ENCODE peak calls at places on chromosomes 5 and 9, in nine cellular contexts. J, R, L, I, F, M, X, Q and Y are unnamed samples. For H3K9me3, the result is how much of the 10 kb centered on the place peaks cover.

GRCh38 chr5:92687793-92688467 is 893.1 kb downstream of the NR2F1-AS1 start:
- DNase-seq in X (no peak), J (peak), R (peak), Q (no peak), M (no peak), F (no peak), I (no peak), L (peak), Y (no peak)

GRCh38 chr5:125410501-125411162 is 664.2 kb upstream of the ZNF608 start:
- DNase-seq in M (no peak), I (no peak), J (no peak), X (no peak), Q (no peak), R (peak), L (no peak), F (no peak), Y (no peak)

GRCh38 chr5:33362915-33363314 is 77.8 kb upstream of the TARS1 start:
- DNase-seq in L (no peak), M (no peak), I (no peak), J (no peak), F (peak), X (no peak), R (peak), Q (peak), Y (peak)

GRCh38 chr5:140245354-140245753 is 57.5 kb downstream of the PFDN1 start:
- DNase-seq in X (no peak), M (no peak), R (peak), J (no peak), I (no peak), F (peak), L (no peak), Q (no peak), Y (no peak)

GRCh38 chr9:16207161-16207560 is 654.3 kb downstream of the CCDC171 start:
- DNase-seq in X (no peak), Q (peak), M (no peak), F (peak), R (peak), J (no peak), I (peak), L (no peak), Y (peak)

GRCh38 chr9:129826344-129826743 is 2.4 kb upstream of the TOR1A start:
- DNase-seq in F (no peak), I (no peak), Q (no peak), L (no peak), X (no peak), R (no peak), M (no peak), J (no peak), Y (no peak)

GRCh38 chr5:124996764-124997077 is 250.3 kb upstream of the ZNF608 start:
- DNase-seq in X (no peak), I (no peak), F (no peak), R (peak), M (no peak), Q (no peak), L (no peak), J (no peak), Y (no peak)

GRCh38 chr5:133599044-133599443 is 13.3 kb downstream of the FSTL4 start:
- DNase-seq in X (no peak), L (no peak), I (no peak), R (no peak), F (no peak), Q (no peak), J (no peak), M (no peak), Y (no peak)

GRCh38 chr5:31583129-31583528 is 51.0 kb downstream of the C5orf22 start:
- DNase-seq in J (no peak), M (no peak), X (no peak), F (no peak), Q (no peak), R (no peak), I (no peak), L (no peak), Y (no peak)

GRCh38 chr5:32096891-32097592 is 77.1 kb downstream of the GOLPH3 start:
- DNase-seq in M (no peak), L (no peak), F (no peak), Q (no peak), X (no peak), J (no peak), R (peak), I (no peak), Y (no peak)

GRCh38 chr5:1549631-1550030 is 25.9 kb upstream of the LPCAT1 start:
- DNase-seq in J (no peak), F (no peak), M (peak), Q (no peak), R (no peak), X (no peak), I (no peak), L (no peak), Y (no peak)

GRCh38 chr5:86974910-86975309 is 292.8 kb upstream of the RASA1 start:
- DNase-seq in M (no peak), R (no peak), L (no peak), Q (no peak), J (no peak), F (no peak), I (no peak), X (no peak), Y (no peak)

GRCh38 chr9:81032030-81032572 is 657.2 kb downstream of the TLE1 start:
- DNase-seq in Q (no peak), R (peak), X (no peak), J (peak), F (no peak), I (no peak), L (no peak), M (no peak), Y (peak)

GRCh38 chr9:121156263-121156731 is 45.4 kb downstream of the RAB14 start:
- DNase-seq in X (peak), F (no peak), J (no peak), M (no peak), R (peak), I (no peak), Q (no peak), L (no peak), Y (no peak)

GRCh38 chr5:96297290-96297689 is 135.8 kb downstream of the PCSK1 start:
- DNase-seq in L (no peak), Q (no peak), X (no peak), R (peak), M (no peak), I (no peak), F (peak), J (no peak), Y (no peak)

GRCh38 chr5:81855576-81855975 is 104.7 kb upstream of the SSBP2 start:
- DNase-seq in F (no peak), L (no peak), J (no peak), R (no peak), X (no peak), M (no peak), I (no peak), Q (no peak), Y (no peak)

GRCh38 chr5:123365163-123365562 is 58.0 kb downstream of the CEP120 start:
- DNase-seq in X (no peak), M (no peak), Q (no peak), R (peak), I (no peak), J (no peak), L (no peak), F (no peak), Y (no peak)

GRCh38 chr5:107121793-107122519 is 548.8 kb downstream of the EFNA5 start:
- DNase-seq in I (no peak), Q (no peak), L (no peak), M (no peak), J (no peak), X (no peak), R (no peak), F (no peak), Y (no peak)

GRCh38 chr5:142826741-142827492 is 56.7 kb downstream of the ARHGAP26 start:
- DNase-seq in I (no peak), F (no peak), J (no peak), R (peak), X (no peak), Q (no peak), L (peak), M (no peak), Y (peak)

GRCh38 chr5:140391732-140392131 is 9.9 kb upstream of the ANKHD1 start:
- DNase-seq in F (no peak), Q (no peak), J (no peak), R (no peak), X (no peak), M (no peak), L (peak), I (no peak), Y (no peak)

GRCh38 chr5:171418982-171419662 is at the start of gene FGF18:
- DNase-seq in J (peak), R (peak), X (no peak), F (no peak), Q (peak), L (peak), I (no peak), M (peak), Y (peak)

GRCh38 chr5:169151051-169151805 is 149.7 kb downstream of the SLIT3 start:
- DNase-seq in Q (no peak), M (no peak), J (no peak), R (no peak), L (no peak), F (no peak), X (no peak), I (no peak), Y (no peak)

GRCh38 chr5:169149317-169149716 is 151.6 kb downstream of the SLIT3 start:
- DNase-seq in M (no peak), X (no peak), J (peak), I (no peak), R (no peak), F (no peak), Q (no peak), L (no peak), Y (no peak)

GRCh38 chr5:169148066-169148740 is 152.7 kb downstream of the SLIT3 start:
- DNase-seq in X (no peak), Q (no peak), J (no peak), R (no peak), I (no peak), F (no peak), M (no peak), L (no peak), Y (no peak)

GRCh38 chr5:169152453-169152852 is 148.5 kb downstream of the SLIT3 start:
- DNase-seq in R (no peak), I (no peak), Q (no peak), F (no peak), J (no peak), M (no peak), L (no peak), X (no peak), Y (no peak)

DNA sequence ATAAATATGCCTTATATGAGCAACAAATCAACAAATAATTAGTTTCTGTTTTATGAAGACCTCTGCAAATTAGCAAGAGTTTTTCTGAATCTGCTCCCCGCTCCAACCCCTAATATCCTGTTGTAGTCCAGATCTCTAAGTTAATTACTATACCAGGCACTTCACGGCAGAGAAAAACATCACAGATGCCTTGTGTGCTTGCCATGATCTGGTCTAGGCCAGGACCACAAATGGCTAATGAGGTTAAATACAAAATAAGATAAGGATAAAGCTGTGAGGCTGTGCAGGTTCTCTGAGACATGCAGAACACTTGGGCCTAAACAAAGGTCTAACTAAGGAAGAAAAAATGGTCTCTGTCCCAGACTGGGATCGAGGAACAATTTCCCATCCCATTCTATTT is 150.8 kb downstream of the SLIT3 start:
- DNase-seq in R (no peak), X (no peak), F (no peak), M (no peak), I (no peak), L (no peak), J (no peak), Q (no peak), Y (no peak)
- TF ChIP-seq POLR2A in R (no peak), X (no peak), F (no peak), M (no peak), I (no peak), L (no peak), J (no peak), Q (no peak), Y (no peak)

GRCh38 chr9:112283854-112284253 is 49.6 kb downstream of the PTBP3 start:
- DNase-seq in M (no peak), Q (no peak), R (no peak), L (no peak), F (no peak), I (no peak), X (no peak), J (no peak), Y (no peak)

GRCh38 chr9:112288029-112288428 is 45.4 kb downstream of the PTBP3 start:
- DNase-seq in F (no peak), L (no peak), I (no peak), Q (no peak), M (no peak), J (no peak), X (no peak), R (peak), Y (no peak)

GRCh38 chr9:112286906-112287305 is 46.5 kb downstream of the PTBP3 start:
- DNase-seq in I (no peak), M (no peak), Q (no peak), F (no peak), R (no peak), L (no peak), J (no peak), X (no peak), Y (no peak)

GRCh38 chr9:112280904-112281303 is 52.5 kb downstream of the PTBP3 start:
- DNase-seq in I (no peak), J (no peak), X (no peak), F (no peak), L (no peak), Q (no peak), M (no peak), R (no peak), Y (no peak)

GRCh38 chr9:112285056-112285455 is 48.4 kb downstream of the PTBP3 start:
- DNase-seq in I (no peak), F (no peak), Q (no peak), M (no peak), X (no peak), J (no peak), R (no peak), L (no peak), Y (no peak)
- H3K9me3 ChIP-seq in I (under half), F (under half), Q (under half), M (under half), X (under half), J (under half), R (under half), L (under half), Y (under half)

DNA sequence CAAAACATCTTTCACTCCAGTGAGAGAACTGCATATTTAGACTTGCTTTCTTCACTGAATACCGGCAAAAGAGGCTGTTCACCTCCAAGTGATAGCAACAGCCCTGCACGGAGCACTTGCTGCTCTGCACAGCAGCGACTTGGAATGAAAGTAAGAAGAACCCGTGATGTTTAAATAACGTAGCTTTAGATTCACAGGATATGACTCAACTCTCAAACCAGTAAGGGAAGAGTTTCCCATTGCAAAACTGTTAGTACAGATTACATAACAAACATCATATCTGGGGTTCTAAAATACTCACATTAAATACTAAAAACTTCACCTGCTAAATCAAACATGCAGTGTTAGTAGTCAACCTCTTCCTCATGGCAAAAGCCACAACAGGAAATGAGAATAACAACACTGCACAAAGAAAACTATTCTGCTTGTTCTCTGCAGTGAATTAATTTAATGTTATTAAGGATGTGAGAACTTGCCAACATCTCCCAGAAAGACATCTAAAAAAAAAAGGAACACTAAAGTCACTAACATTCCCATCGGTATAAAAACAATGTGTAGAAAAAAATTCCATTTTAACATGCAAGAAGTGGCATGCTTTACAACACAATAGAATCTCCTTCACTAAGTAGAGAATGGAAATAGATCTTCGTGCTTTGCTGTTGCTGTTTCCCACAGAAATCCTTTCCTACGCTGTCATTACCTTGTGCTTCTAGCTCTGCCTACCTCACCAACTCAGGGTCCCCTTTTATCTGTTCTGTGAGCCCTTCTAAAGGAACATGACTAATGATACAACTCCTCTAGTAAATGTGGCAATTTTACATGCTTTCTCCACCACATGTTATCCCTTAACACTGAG is 203.2 kb downstream of the MCTP1 start:
- DNase-seq in J (peak), F (peak), L (no peak), X (peak), I (peak), R (peak), Q (no peak), M (peak), Y (peak)
- TF ChIP-seq POLR2A in J (peak), F (peak), L (no peak), X (no peak), I (peak), R (peak), Q (no peak), M (peak), Y (peak)

GRCh38 chr5:75226916-75227315 is 9.8 kb downstream of the ANKRD31 start:
- DNase-seq in L (no peak), M (no peak), J (no peak), X (no peak), I (no peak), R (no peak), Q (no peak), F (no peak), Y (no peak)
- H3K9me3 ChIP-seq in L (under half), M (under half), J (under half), X (under half), I (under half), R (under half), Q (under half), F (under half), Y (under half)